ENCODE peak calls at places on chromosomes 2 and 18, in four cellular contexts. R is colonic mucosa, Z is neuronal stem cell, T is WERI-Rb-1. G is an unnamed sample.

GRCh38 chr2:105576440-105577241 is 168.1 kb upstream of the NCK2 start:
- DNase-seq in R (no peak), Z (peak), T (no peak), G (no peak)

GRCh38 chr2:40401896-40402295 is 50.0 kb downstream of the SLC8A1 start:
- DNase-seq in R (no peak), Z (no peak), T (no peak), G (no peak)

GRCh38 chr18:36006997-36007396 is 34.5 kb downstream of the RMP24 start:
- DNase-seq in R (no peak), Z (no peak), T (no peak), G (no peak)

GRCh38 chr2:54968561-54969218 is 81.6 kb downstream of the RTN4 start:
- DNase-seq in R (no peak), Z (no peak), T (no peak), G (no peak)

GRCh38 chr2:234699456-234699855 is 202.6 kb upstream of the ARL4C start:
- DNase-seq in R (no peak), Z (no peak), T (no peak), G (peak)

GRCh38 chr2:75375646-75376582 is 176.6 kb upstream of the TACR1 start:
- DNase-seq in R (no peak), Z (no peak), T (no peak), G (no peak)

GRCh38 chr2:214889301-214889700 is 79.8 kb upstream of the BARD1 start:
- DNase-seq in R (no peak), Z (no peak), T (no peak), G (no peak)

GRCh38 chr2:136006658-136007057 is 21.2 kb upstream of the DARS1 start:
- DNase-seq in R (no peak), Z (no peak), T (no peak), G (no peak)

GRCh38 chr2:75482398-75482797 is 78.3 kb downstream of the EVA1A start:
- DNase-seq in R (no peak), Z (no peak), T (no peak), G (no peak)

GRCh38 chr2:191875859-191876258 is 29.0 kb upstream of the CAVIN2 start:
- DNase-seq in R (no peak), Z (no peak), T (no peak), G (no peak)

GRCh38 chr2:151761193-151761592 is 26.9 kb upstream of the NEB start:
- DNase-seq in R (no peak), Z (no peak), T (no peak), G (no peak)

GRCh38 chr2:26735096-26735495 is 29.0 kb upstream of the SLC35F6 start:
- DNase-seq in R (no peak), Z (no peak), T (no peak), G (no peak)

GRCh38 chr2:46555011-46555410 is 75.6 kb downstream of the TMEM247 start:
- DNase-seq in R (no peak), Z (no peak), T (no peak), G (no peak)

GRCh38 chr18:36412778-36413177 is 115.3 kb downstream of the FHOD3 start:
- DNase-seq in R (no peak), Z (no peak), T (peak), G (no peak)

DNA sequence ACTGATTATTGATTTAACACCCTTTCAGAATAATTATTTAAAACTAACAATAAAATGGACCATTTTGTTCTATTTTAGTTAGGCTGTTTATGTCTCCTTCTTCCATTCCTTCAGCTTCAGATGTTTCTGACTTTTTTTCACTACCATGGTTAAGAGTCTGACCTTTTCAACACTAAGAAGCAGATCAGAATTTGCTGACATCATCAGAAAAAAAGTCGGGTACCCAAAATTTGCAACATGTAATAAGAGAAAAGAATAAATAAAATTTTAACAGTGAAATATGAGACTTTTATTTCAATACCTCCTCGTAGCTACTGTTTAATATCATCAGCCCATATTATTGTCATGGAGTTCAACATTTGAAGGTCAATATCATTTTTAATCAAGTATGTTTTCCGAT is 1158.3 kb downstream of the RPIA start:
- DNase-seq in R (no peak), Z (no peak), T (no peak), G (no peak)
- H3K27ac ChIP-seq in R (no peak), Z (no peak), T (no peak), G (no peak)

DNA sequence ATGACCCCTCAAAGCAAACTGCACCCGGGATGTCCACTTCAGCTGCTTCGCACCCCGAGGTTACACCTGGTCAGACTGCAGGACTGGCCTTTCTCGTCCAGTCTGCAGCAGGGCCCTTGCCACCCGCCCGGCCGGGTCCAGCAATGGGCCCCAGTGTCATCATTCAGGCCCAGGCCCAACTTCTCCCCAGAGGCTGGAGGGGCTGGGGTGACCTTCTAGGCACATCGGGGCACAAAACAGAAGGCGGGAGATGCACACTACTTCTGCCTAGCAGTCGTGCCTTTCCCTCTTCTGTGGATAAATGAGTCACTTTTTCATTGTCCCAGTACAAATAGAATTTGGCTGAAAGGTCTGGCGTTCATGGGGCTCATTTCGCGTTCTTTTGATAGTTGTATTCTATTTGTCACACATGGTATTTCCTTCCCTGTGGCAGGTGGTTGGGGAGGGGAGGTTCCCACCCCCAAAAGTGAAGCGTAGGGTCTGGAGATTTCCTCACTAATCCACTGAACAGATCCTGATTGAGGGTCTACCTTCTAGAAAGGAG is 56.9 kb upstream of the ID2 start:
- DNase-seq in R (no peak), Z (no peak), T (no peak), G (no peak)
- H3K27ac ChIP-seq in R (no peak), Z (no peak), T (no peak), G (no peak)

GRCh38 chr2:96121414-96121813 is 5.0 kb upstream of the ADRA2B start:
- DNase-seq in R (no peak), Z (no peak), T (no peak), G (no peak)
- H3K27ac ChIP-seq in R (no peak), Z (no peak), T (no peak), G (no peak)

GRCh38 chr2:149507933-149508332 is 79.6 kb downstream of the MMADHC start:
- DNase-seq in R (no peak), Z (no peak), T (no peak), G (no peak)
- H3K27ac ChIP-seq in R (no peak), Z (no peak), T (no peak), G (no peak)

G was measured in heart left ventricle.